ENCODE peak calls at places on chromosomes 2 and 18, in five cellular contexts. X, S, W, T and L are unnamed samples.

GRCh38 chr2:169221745-169222369 is 140.5 kb downstream of the LRP2 start:
- DNase-seq in X (no peak), S (no peak), W (no peak), T (no peak), L (no peak)

GRCh38 chr2:181393472-181393871 is 63.7 kb upstream of the ITGA4 start:
- DNase-seq in X (no peak), S (no peak), W (no peak), T (peak), L (no peak)

GRCh38 chr2:181812106-181812745 is 79.3 kb upstream of the ITPRID2 start:
- DNase-seq in X (no peak), S (no peak), W (no peak), T (no peak), L (no peak)

GRCh38 chr2:216339456-216340279 is 32.6 kb downstream of the MARCHF4 start:
- DNase-seq in X (no peak), S (no peak), W (no peak), T (no peak), L (peak)

GRCh38 chr2:106219813-106220212 is 25.7 kb upstream of the UXS1 start:
- DNase-seq in X (no peak), S (no peak), W (no peak), T (no peak), L (no peak)

GRCh38 chr2:127411609-127412370 is 6.4 kb upstream of the PROC start:
- DNase-seq in X (no peak), S (no peak), W (no peak), T (no peak), L (no peak)

GRCh38 chr2:46331099-46331766 is 34.0 kb downstream of the EPAS1 start:
- DNase-seq in X (no peak), S (no peak), W (no peak), T (no peak), L (no peak)

GRCh38 chr2:190165491-190165890 is 103.0 kb upstream of the MSTN start:
- DNase-seq in X (no peak), S (no peak), W (no peak), T (no peak), L (no peak)

GRCh38 chr2:66405473-66405872 is 29.5 kb upstream of the MEIS1 start:
- DNase-seq in X (no peak), S (no peak), W (no peak), T (no peak), L (no peak)

GRCh38 chr2:144471316-144472045 is 48.4 kb downstream of the ZEB2 start:
- DNase-seq in X (no peak), S (no peak), W (no peak), T (no peak), L (no peak)

GRCh38 chr2:37020212-37020886 is 54.0 kb upstream of the STRN start:
- DNase-seq in X (peak), S (peak), W (peak), T (no peak), L (peak)

GRCh38 chr2:203590496-203590895 is 55.4 kb upstream of the RAPH1 start:
- DNase-seq in X (no peak), S (no peak), W (no peak), T (no peak), L (no peak)

GRCh38 chr18:41858761-41859555 is 96.1 kb upstream of the PIK3C3 start:
- DNase-seq in X (no peak), S (no peak), W (no peak), T (no peak), L (no peak)

DNA sequence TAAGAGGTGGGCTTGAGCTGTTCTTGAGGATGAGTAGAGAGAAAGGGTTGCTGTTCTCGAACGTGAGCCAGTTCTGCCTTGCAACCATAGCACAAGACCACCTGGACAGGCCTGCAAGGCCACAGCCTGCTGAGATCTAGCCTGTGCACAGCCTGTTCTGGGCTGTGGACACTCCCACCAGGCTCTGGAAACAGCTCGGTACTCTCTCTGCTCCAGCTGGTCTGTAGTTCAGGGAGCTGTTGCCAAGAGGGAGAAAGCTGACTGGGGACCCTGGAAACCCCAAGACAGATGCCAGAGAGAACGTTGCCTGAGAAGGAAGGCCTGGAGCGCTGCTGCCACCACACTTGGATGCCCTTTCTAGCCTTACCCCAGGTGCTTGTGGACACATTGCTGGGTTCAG is 69.8 kb downstream of the CTIF start:
- DNase-seq in X (no peak), S (no peak), W (no peak), T (no peak), L (peak)
- H3K27ac ChIP-seq in X (no peak), S (no peak), W (no peak), T (no peak), L (no peak)

GRCh38 chr2:98868548-98869271 is 67.3 kb downstream of the CRACDL start:
- DNase-seq in X (no peak), S (no peak), W (no peak), T (peak), L (no peak)

GRCh38 chr2:98867539-98868309 is 68.3 kb downstream of the CRACDL start:
- DNase-seq in X (no peak), S (no peak), W (no peak), T (no peak), L (no peak)

GRCh38 chr2:98869868-98870267 is 66.2 kb downstream of the CRACDL start:
- DNase-seq in X (peak), S (no peak), W (peak), T (no peak), L (no peak)

GRCh38 chr2:98870516-98871158 is 65.4 kb downstream of the CRACDL start:
- DNase-seq in X (no peak), S (no peak), W (no peak), T (no peak), L (no peak)

DNA sequence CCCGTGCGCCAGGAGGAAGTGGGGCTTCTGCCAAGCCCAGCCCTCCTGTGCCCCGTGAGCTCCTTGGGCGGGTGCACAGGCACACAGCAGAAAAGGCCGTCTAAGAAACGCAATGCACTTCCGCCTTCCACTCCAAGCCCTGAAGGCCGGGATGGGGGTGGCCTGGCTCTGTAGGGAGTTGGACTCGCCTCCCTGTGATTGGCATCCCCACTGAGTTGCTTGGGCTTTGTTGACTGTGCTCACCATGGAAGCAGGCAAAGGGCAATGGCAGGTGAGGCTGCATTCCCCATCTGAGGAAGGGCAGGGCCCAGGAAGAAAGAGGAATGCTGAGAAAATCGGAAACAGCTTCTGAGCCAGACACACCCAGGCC is 66.8 kb downstream of the CRACDL start:
- DNase-seq in X (peak), S (no peak), W (peak), T (peak), L (no peak)
- TF ChIP-seq EP300 in X (no peak), S (no peak), W (no peak), T (no peak), L (no peak)

GRCh38 chr18:28581503-28582169 is 404.7 kb upstream of the CDH2 start:
- DNase-seq in X (no peak), S (no peak), W (no peak), T (no peak), L (no peak)
- H3K27ac ChIP-seq in X (no peak), S (no peak), W (no peak), T (no peak), L (no peak)

GRCh38 chr18:57901819-57902600 is 98.9 kb upstream of the ATP8B1 start:
- DNase-seq in X (peak), S (no peak), W (no peak), T (peak), L (no peak)
- TF ChIP-seq EP300 in X (no peak), S (no peak), W (no peak), T (no peak), L (no peak)

GRCh38 chr18:37567994-37568359 is 2.4 kb upstream of the CELF4 start:
- DNase-seq in X (no peak), S (no peak), W (no peak), T (no peak), L (no peak)

GRCh38 chr18:37570336-37570930 is 4.8 kb upstream of the CELF4 start:
- DNase-seq in X (no peak), S (no peak), W (no peak), T (no peak), L (no peak)

GRCh38 chr18:37567061-37567993 is 1.7 kb upstream of the CELF4 start:
- DNase-seq in X (no peak), S (no peak), W (no peak), T (no peak), L (no peak)

GRCh38 chr18:37566479-37567060 is 972 bp upstream of the CELF4 start:
- DNase-seq in X (no peak), S (no peak), W (no peak), T (no peak), L (no peak)

DNA sequence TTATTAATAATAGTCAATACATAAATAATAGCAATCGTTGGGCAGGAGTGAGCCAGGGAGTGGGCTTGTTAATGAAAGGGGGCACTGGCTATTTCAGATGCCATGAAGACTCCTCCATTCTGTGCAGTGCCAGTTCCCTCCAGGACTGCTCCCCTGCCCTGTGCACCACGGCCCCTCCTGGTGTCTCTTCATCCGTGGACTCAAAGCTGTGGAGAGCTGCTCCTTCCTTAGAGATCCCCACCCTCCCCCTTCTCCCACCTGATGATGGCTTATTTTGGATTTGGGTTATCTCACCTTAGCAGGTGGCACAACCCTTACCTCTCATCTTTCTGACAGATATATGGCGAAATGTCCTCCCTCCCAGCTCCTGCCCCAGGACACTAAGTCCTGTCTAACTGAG is 3.1 kb upstream of the CELF4 start:
- DNase-seq in X (no peak), S (no peak), W (no peak), T (no peak), L (no peak)
- H3K27ac ChIP-seq in X (no peak), S (no peak), W (no peak), T (no peak), L (no peak)

GRCh38 chr2:228355897-228356296 is 174.4 kb upstream of the SPHKAP start:
- DNase-seq in X (no peak), S (no peak), W (no peak), T (no peak), L (no peak)

DNA sequence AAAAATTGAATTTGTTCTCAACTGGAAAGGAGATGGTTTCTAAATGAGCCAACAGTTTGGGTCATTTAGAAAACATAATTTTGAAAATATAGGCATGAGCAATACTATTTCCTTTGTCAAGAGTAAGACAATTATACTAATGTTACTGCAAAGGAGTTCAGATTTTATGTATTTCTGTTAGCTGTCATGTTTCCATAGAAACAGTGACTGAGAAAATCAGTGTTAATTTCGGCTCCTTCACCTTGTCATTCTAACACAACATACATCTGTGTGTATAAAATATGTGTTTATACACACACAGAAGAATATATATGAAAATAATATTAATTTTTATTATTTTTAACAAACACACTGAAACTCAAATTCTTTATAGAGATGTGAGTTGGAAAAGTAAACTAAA is 178.0 kb upstream of the SPHKAP start:
- DNase-seq in X (no peak), S (no peak), W (no peak), T (no peak), L (no peak)
- TF ChIP-seq EP300 in X (no peak), S (no peak), W (no peak), T (no peak), L (no peak)